ENCODE peak calls at places on chromosome 10, in nine cellular contexts. One of them, this sample, is unnamed.

GRCh38 chr10:126481181-126481580 is 92.9 kb upstream of the ADAM12 start:
- DNase-seq in RCC 7860: peak
- DNase-seq in lung: no peak
- DNase-seq in dermis microvascular lymphatic vessel endothelial cell: no peak
- DNase-seq in T1000: no peak
- DNase-seq in SJSA1: no peak
- DNase-seq in stimulated activated CD4-positive, alpha-beta T cell treated with anti-CD3 and anti-CD28 coated beads, Interleukin-12 subunit alpha, Interleukin-12 subunit beta, amount 100 ng/mL, for 4 hours: no peak
- DNase-seq in hepatic stellate cell: no peak
- DNase-seq in substantia nigra: no peak
- DNase-seq in this sample: no peak

GRCh38 chr10:80191589-80192270 is 13.6 kb downstream of the ANXA11 start:
- DNase-seq in RCC 7860: no peak
- DNase-seq in lung: no peak
- DNase-seq in dermis microvascular lymphatic vessel endothelial cell: no peak
- DNase-seq in T1000: no peak
- DNase-seq in SJSA1: no peak
- DNase-seq in stimulated activated CD4-positive, alpha-beta T cell treated with anti-CD3 and anti-CD28 coated beads, Interleukin-12 subunit alpha, Interleukin-12 subunit beta, amount 100 ng/mL, for 4 hours: no peak
- DNase-seq in hepatic stellate cell: no peak
- DNase-seq in substantia nigra: no peak
- DNase-seq in this sample: no peak

GRCh38 chr10:26790596-26790995 is 70.2 kb downstream of the ABI1 start:
- DNase-seq in RCC 7860: no peak
- DNase-seq in lung: no peak
- DNase-seq in dermis microvascular lymphatic vessel endothelial cell: no peak
- DNase-seq in T1000: peak
- DNase-seq in SJSA1: no peak
- DNase-seq in stimulated activated CD4-positive, alpha-beta T cell treated with anti-CD3 and anti-CD28 coated beads, Interleukin-12 subunit alpha, Interleukin-12 subunit beta, amount 100 ng/mL, for 4 hours: no peak
- DNase-seq in hepatic stellate cell: no peak
- DNase-seq in substantia nigra: no peak
- DNase-seq in this sample: no peak

GRCh38 chr10:75395955-75396860 is 5.4 kb downstream of the ZNF503 start:
- DNase-seq in RCC 7860: no peak
- DNase-seq in lung: peak
- DNase-seq in dermis microvascular lymphatic vessel endothelial cell: no peak
- DNase-seq in T1000: no peak
- DNase-seq in SJSA1: no peak
- DNase-seq in stimulated activated CD4-positive, alpha-beta T cell treated with anti-CD3 and anti-CD28 coated beads, Interleukin-12 subunit alpha, Interleukin-12 subunit beta, amount 100 ng/mL, for 4 hours: no peak
- DNase-seq in hepatic stellate cell: no peak
- DNase-seq in substantia nigra: no peak
- DNase-seq in this sample: no peak

GRCh38 chr10:58554316-58554715 is 41.6 kb downstream of the BICC1 start:
- DNase-seq in RCC 7860: no peak
- DNase-seq in lung: no peak
- DNase-seq in dermis microvascular lymphatic vessel endothelial cell: no peak
- DNase-seq in T1000: no peak
- DNase-seq in SJSA1: no peak
- DNase-seq in stimulated activated CD4-positive, alpha-beta T cell treated with anti-CD3 and anti-CD28 coated beads, Interleukin-12 subunit alpha, Interleukin-12 subunit beta, amount 100 ng/mL, for 4 hours: no peak
- DNase-seq in hepatic stellate cell: no peak
- DNase-seq in substantia nigra: no peak
- DNase-seq in this sample: no peak

GRCh38 chr10:4652111-4653010 is 173.6 kb upstream of the AKR1E2 start:
- DNase-seq in RCC 7860: no peak
- DNase-seq in lung: no peak
- DNase-seq in dermis microvascular lymphatic vessel endothelial cell: no peak
- DNase-seq in T1000: no peak
- DNase-seq in SJSA1: no peak
- DNase-seq in stimulated activated CD4-positive, alpha-beta T cell treated with anti-CD3 and anti-CD28 coated beads, Interleukin-12 subunit alpha, Interleukin-12 subunit beta, amount 100 ng/mL, for 4 hours: peak
- DNase-seq in hepatic stellate cell: no peak
- DNase-seq in substantia nigra: no peak
- DNase-seq in this sample: no peak

GRCh38 chr10:49281461-49281860 is 17.5 kb upstream of the C10orf71 start:
- DNase-seq in RCC 7860: no peak
- DNase-seq in lung: no peak
- DNase-seq in dermis microvascular lymphatic vessel endothelial cell: no peak
- DNase-seq in T1000: no peak
- DNase-seq in SJSA1: no peak
- DNase-seq in stimulated activated CD4-positive, alpha-beta T cell treated with anti-CD3 and anti-CD28 coated beads, Interleukin-12 subunit alpha, Interleukin-12 subunit beta, amount 100 ng/mL, for 4 hours: no peak
- DNase-seq in hepatic stellate cell: no peak
- DNase-seq in substantia nigra: no peak
- DNase-seq in this sample: no peak

GRCh38 chr10:49435225-49435624 is 39.3 kb upstream of the DRGX start:
- DNase-seq in RCC 7860: no peak
- DNase-seq in lung: no peak
- DNase-seq in dermis microvascular lymphatic vessel endothelial cell: no peak
- DNase-seq in T1000: no peak
- DNase-seq in SJSA1: no peak
- DNase-seq in stimulated activated CD4-positive, alpha-beta T cell treated with anti-CD3 and anti-CD28 coated beads, Interleukin-12 subunit alpha, Interleukin-12 subunit beta, amount 100 ng/mL, for 4 hours: no peak
- DNase-seq in hepatic stellate cell: no peak
- DNase-seq in substantia nigra: no peak
- DNase-seq in this sample: no peak

GRCh38 chr10:104824378-104825006 is 183.4 kb downstream of the SORCS3 start:
- DNase-seq in RCC 7860: no peak
- DNase-seq in lung: no peak
- DNase-seq in dermis microvascular lymphatic vessel endothelial cell: peak
- DNase-seq in T1000: peak
- DNase-seq in SJSA1: no peak
- DNase-seq in stimulated activated CD4-positive, alpha-beta T cell treated with anti-CD3 and anti-CD28 coated beads, Interleukin-12 subunit alpha, Interleukin-12 subunit beta, amount 100 ng/mL, for 4 hours: no peak
- DNase-seq in hepatic stellate cell: no peak
- DNase-seq in substantia nigra: no peak
- DNase-seq in this sample: no peak

GRCh38 chr10:49119746-49120145 is 4.4 kb upstream of the VSTM4 start:
- DNase-seq in RCC 7860: peak
- DNase-seq in lung: no peak
- DNase-seq in dermis microvascular lymphatic vessel endothelial cell: no peak
- DNase-seq in T1000: no peak
- DNase-seq in SJSA1: no peak
- DNase-seq in stimulated activated CD4-positive, alpha-beta T cell treated with anti-CD3 and anti-CD28 coated beads, Interleukin-12 subunit alpha, Interleukin-12 subunit beta, amount 100 ng/mL, for 4 hours: no peak
- DNase-seq in hepatic stellate cell: no peak
- DNase-seq in substantia nigra: no peak
- DNase-seq in this sample: no peak

GRCh38 chr10:101660268-101660667 is 34.7 kb downstream of the FBXW4 start:
- DNase-seq in RCC 7860: no peak
- DNase-seq in lung: no peak
- DNase-seq in dermis microvascular lymphatic vessel endothelial cell: no peak
- DNase-seq in T1000: no peak
- DNase-seq in SJSA1: no peak
- DNase-seq in stimulated activated CD4-positive, alpha-beta T cell treated with anti-CD3 and anti-CD28 coated beads, Interleukin-12 subunit alpha, Interleukin-12 subunit beta, amount 100 ng/mL, for 4 hours: no peak
- DNase-seq in hepatic stellate cell: no peak
- DNase-seq in substantia nigra: no peak
- DNase-seq in this sample: no peak

GRCh38 chr10:124827474-124827873 is 25.9 kb downstream of the ABRAXAS2 start:
- DNase-seq in RCC 7860: no peak
- DNase-seq in lung: no peak
- DNase-seq in dermis microvascular lymphatic vessel endothelial cell: peak
- DNase-seq in T1000: no peak
- DNase-seq in SJSA1: no peak
- DNase-seq in stimulated activated CD4-positive, alpha-beta T cell treated with anti-CD3 and anti-CD28 coated beads, Interleukin-12 subunit alpha, Interleukin-12 subunit beta, amount 100 ng/mL, for 4 hours: no peak
- DNase-seq in hepatic stellate cell: peak
- DNase-seq in substantia nigra: no peak
- DNase-seq in this sample: no peak

GRCh38 chr10:112654794-112655193 is 207.8 kb downstream of the VTI1A start:
- DNase-seq in RCC 7860: no peak
- DNase-seq in lung: no peak
- DNase-seq in dermis microvascular lymphatic vessel endothelial cell: no peak
- DNase-seq in T1000: no peak
- DNase-seq in SJSA1: no peak
- DNase-seq in stimulated activated CD4-positive, alpha-beta T cell treated with anti-CD3 and anti-CD28 coated beads, Interleukin-12 subunit alpha, Interleukin-12 subunit beta, amount 100 ng/mL, for 4 hours: no peak
- DNase-seq in hepatic stellate cell: no peak
- DNase-seq in substantia nigra: no peak
- DNase-seq in this sample: no peak

GRCh38 chr10:78342787-78343186 is 309.1 kb downstream of the RPS24 start:
- DNase-seq in RCC 7860: no peak
- DNase-seq in lung: no peak
- DNase-seq in dermis microvascular lymphatic vessel endothelial cell: no peak
- DNase-seq in T1000: no peak
- DNase-seq in SJSA1: peak
- DNase-seq in stimulated activated CD4-positive, alpha-beta T cell treated with anti-CD3 and anti-CD28 coated beads, Interleukin-12 subunit alpha, Interleukin-12 subunit beta, amount 100 ng/mL, for 4 hours: no peak
- DNase-seq in hepatic stellate cell: no peak
- DNase-seq in substantia nigra: no peak
- DNase-seq in this sample: no peak

GRCh38 chr10:78588194-78588811 is 480.5 kb upstream of the ZMIZ1 start:
- DNase-seq in RCC 7860: no peak
- DNase-seq in lung: peak
- DNase-seq in dermis microvascular lymphatic vessel endothelial cell: no peak
- DNase-seq in T1000: no peak
- DNase-seq in SJSA1: no peak
- DNase-seq in stimulated activated CD4-positive, alpha-beta T cell treated with anti-CD3 and anti-CD28 coated beads, Interleukin-12 subunit alpha, Interleukin-12 subunit beta, amount 100 ng/mL, for 4 hours: no peak
- DNase-seq in hepatic stellate cell: peak
- DNase-seq in substantia nigra: no peak
- DNase-seq in this sample: no peak

GRCh38 chr10:22573820-22574569 is 140.4 kb downstream of the PIP4K2A start:
- DNase-seq in RCC 7860: no peak
- DNase-seq in lung: no peak
- DNase-seq in dermis microvascular lymphatic vessel endothelial cell: peak
- DNase-seq in T1000: no peak
- DNase-seq in SJSA1: no peak
- DNase-seq in stimulated activated CD4-positive, alpha-beta T cell treated with anti-CD3 and anti-CD28 coated beads, Interleukin-12 subunit alpha, Interleukin-12 subunit beta, amount 100 ng/mL, for 4 hours: no peak
- DNase-seq in hepatic stellate cell: peak
- DNase-seq in substantia nigra: no peak
- DNase-seq in this sample: no peak

GRCh38 chr10:4331150-4331549 is 494.9 kb upstream of the AKR1E2 start:
- DNase-seq in RCC 7860: no peak
- DNase-seq in lung: no peak
- DNase-seq in dermis microvascular lymphatic vessel endothelial cell: peak
- DNase-seq in T1000: no peak
- DNase-seq in SJSA1: no peak
- DNase-seq in stimulated activated CD4-positive, alpha-beta T cell treated with anti-CD3 and anti-CD28 coated beads, Interleukin-12 subunit alpha, Interleukin-12 subunit beta, amount 100 ng/mL, for 4 hours: no peak
- DNase-seq in hepatic stellate cell: no peak
- DNase-seq in substantia nigra: no peak
- DNase-seq in this sample: no peak

GRCh38 chr10:80694930-80695329 is 157.2 kb downstream of the SH2D4B start:
- DNase-seq in RCC 7860: no peak
- DNase-seq in lung: no peak
- DNase-seq in dermis microvascular lymphatic vessel endothelial cell: no peak
- DNase-seq in T1000: no peak
- DNase-seq in SJSA1: no peak
- DNase-seq in stimulated activated CD4-positive, alpha-beta T cell treated with anti-CD3 and anti-CD28 coated beads, Interleukin-12 subunit alpha, Interleukin-12 subunit beta, amount 100 ng/mL, for 4 hours: no peak
- DNase-seq in hepatic stellate cell: no peak
- DNase-seq in substantia nigra: no peak
- DNase-seq in this sample: no peak

GRCh38 chr10:50561266-50561665 is 62.5 kb downstream of the SGMS1 start:
- DNase-seq in RCC 7860: no peak
- DNase-seq in lung: no peak
- DNase-seq in dermis microvascular lymphatic vessel endothelial cell: no peak
- DNase-seq in T1000: no peak
- DNase-seq in SJSA1: no peak
- DNase-seq in stimulated activated CD4-positive, alpha-beta T cell treated with anti-CD3 and anti-CD28 coated beads, Interleukin-12 subunit alpha, Interleukin-12 subunit beta, amount 100 ng/mL, for 4 hours: no peak
- DNase-seq in hepatic stellate cell: peak
- DNase-seq in substantia nigra: no peak
- DNase-seq in this sample: no peak

GRCh38 chr10:51892965-51893658 is 193.7 kb upstream of the CSTF2T start:
- DNase-seq in RCC 7860: no peak
- DNase-seq in lung: no peak
- DNase-seq in dermis microvascular lymphatic vessel endothelial cell: peak
- DNase-seq in T1000: no peak
- DNase-seq in SJSA1: no peak
- DNase-seq in stimulated activated CD4-positive, alpha-beta T cell treated with anti-CD3 and anti-CD28 coated beads, Interleukin-12 subunit alpha, Interleukin-12 subunit beta, amount 100 ng/mL, for 4 hours: no peak
- DNase-seq in hepatic stellate cell: no peak
- DNase-seq in substantia nigra: no peak
- DNase-seq in this sample: no peak

GRCh38 chr10:31136951-31137885 is 105.6 kb upstream of the ZNF438 start:
- DNase-seq in RCC 7860: no peak
- DNase-seq in lung: no peak
- DNase-seq in dermis microvascular lymphatic vessel endothelial cell: peak
- DNase-seq in T1000: no peak
- DNase-seq in SJSA1: no peak
- DNase-seq in stimulated activated CD4-positive, alpha-beta T cell treated with anti-CD3 and anti-CD28 coated beads, Interleukin-12 subunit alpha, Interleukin-12 subunit beta, amount 100 ng/mL, for 4 hours: no peak
- DNase-seq in hepatic stellate cell: no peak
- DNase-seq in substantia nigra: no peak
- DNase-seq in this sample: no peak

GRCh38 chr10:11324761-11325321 is 286.6 kb downstream of the USP6NL start:
- DNase-seq in RCC 7860: no peak
- DNase-seq in lung: no peak
- DNase-seq in dermis microvascular lymphatic vessel endothelial cell: no peak
- DNase-seq in T1000: no peak
- DNase-seq in SJSA1: no peak
- DNase-seq in stimulated activated CD4-positive, alpha-beta T cell treated with anti-CD3 and anti-CD28 coated beads, Interleukin-12 subunit alpha, Interleukin-12 subunit beta, amount 100 ng/mL, for 4 hours: no peak
- DNase-seq in hepatic stellate cell: no peak
- DNase-seq in substantia nigra: no peak
- DNase-seq in this sample: no peak

GRCh38 chr10:13784067-13784466 is 197.3 kb downstream of the PRPF18 start:
- DNase-seq in RCC 7860: peak
- DNase-seq in lung: no peak
- DNase-seq in dermis microvascular lymphatic vessel endothelial cell: peak
- DNase-seq in T1000: no peak
- DNase-seq in SJSA1: no peak
- DNase-seq in stimulated activated CD4-positive, alpha-beta T cell treated with anti-CD3 and anti-CD28 coated beads, Interleukin-12 subunit alpha, Interleukin-12 subunit beta, amount 100 ng/mL, for 4 hours: no peak
- DNase-seq in hepatic stellate cell: peak
- DNase-seq in substantia nigra: no peak
- DNase-seq in this sample: no peak

GRCh38 chr10:96238889-96239624 is 32.3 kb downstream of the BLNK start:
- DNase-seq in RCC 7860: no peak
- DNase-seq in lung: no peak
- DNase-seq in dermis microvascular lymphatic vessel endothelial cell: no peak
- DNase-seq in T1000: no peak
- DNase-seq in SJSA1: no peak
- DNase-seq in stimulated activated CD4-positive, alpha-beta T cell treated with anti-CD3 and anti-CD28 coated beads, Interleukin-12 subunit alpha, Interleukin-12 subunit beta, amount 100 ng/mL, for 4 hours: no peak
- DNase-seq in hepatic stellate cell: no peak
- DNase-seq in substantia nigra: no peak
- DNase-seq in this sample: no peak

GRCh38 chr10:24952701-24953349 is 419 bp upstream of the PRTFDC1 start:
- DNase-seq in RCC 7860: no peak
- DNase-seq in lung: no peak
- DNase-seq in dermis microvascular lymphatic vessel endothelial cell: peak
- DNase-seq in T1000: no peak
- DNase-seq in SJSA1: peak
- DNase-seq in stimulated activated CD4-positive, alpha-beta T cell treated with anti-CD3 and anti-CD28 coated beads, Interleukin-12 subunit alpha, Interleukin-12 subunit beta, amount 100 ng/mL, for 4 hours: peak
- DNase-seq in hepatic stellate cell: peak
- DNase-seq in substantia nigra: no peak
- DNase-seq in this sample: no peak

GRCh38 chr10:60397792-60398191 is 8.1 kb upstream of the ANK3 start:
- DNase-seq in RCC 7860: no peak
- DNase-seq in lung: no peak
- DNase-seq in dermis microvascular lymphatic vessel endothelial cell: no peak
- DNase-seq in T1000: no peak
- DNase-seq in SJSA1: no peak
- DNase-seq in stimulated activated CD4-positive, alpha-beta T cell treated with anti-CD3 and anti-CD28 coated beads, Interleukin-12 subunit alpha, Interleukin-12 subunit beta, amount 100 ng/mL, for 4 hours: no peak
- DNase-seq in hepatic stellate cell: no peak
- DNase-seq in substantia nigra: no peak
- DNase-seq in this sample: no peak

GRCh38 chr10:63206576-63206975 is 73.4 kb downstream of the NRBF2 start:
- DNase-seq in RCC 7860: no peak
- DNase-seq in lung: no peak
- DNase-seq in dermis microvascular lymphatic vessel endothelial cell: no peak
- DNase-seq in T1000: no peak
- DNase-seq in SJSA1: no peak
- DNase-seq in stimulated activated CD4-positive, alpha-beta T cell treated with anti-CD3 and anti-CD28 coated beads, Interleukin-12 subunit alpha, Interleukin-12 subunit beta, amount 100 ng/mL, for 4 hours: no peak
- DNase-seq in hepatic stellate cell: no peak
- DNase-seq in substantia nigra: no peak
- DNase-seq in this sample: no peak

GRCh38 chr10:1162481-1163203 is 106.5 kb downstream of the WDR37 start:
- DNase-seq in RCC 7860: no peak
- DNase-seq in lung: no peak
- DNase-seq in dermis microvascular lymphatic vessel endothelial cell: no peak
- DNase-seq in T1000: no peak
- DNase-seq in SJSA1: peak
- DNase-seq in stimulated activated CD4-positive, alpha-beta T cell treated with anti-CD3 and anti-CD28 coated beads, Interleukin-12 subunit alpha, Interleukin-12 subunit beta, amount 100 ng/mL, for 4 hours: no peak
- DNase-seq in hepatic stellate cell: no peak
- DNase-seq in substantia nigra: no peak
- DNase-seq in this sample: no peak

GRCh38 chr10:102646610-102647432 is 2.5 kb downstream of the TRIM8 start:
- DNase-seq in RCC 7860: no peak
- DNase-seq in lung: peak
- DNase-seq in dermis microvascular lymphatic vessel endothelial cell: no peak
- DNase-seq in T1000: no peak
- DNase-seq in SJSA1: no peak
- DNase-seq in stimulated activated CD4-positive, alpha-beta T cell treated with anti-CD3 and anti-CD28 coated beads, Interleukin-12 subunit alpha, Interleukin-12 subunit beta, amount 100 ng/mL, for 4 hours: peak
- DNase-seq in hepatic stellate cell: no peak
- DNase-seq in substantia nigra: no peak
- DNase-seq in this sample: no peak